ENCODE peak calls at places on chromosomes 11 and 22, in eight cellular contexts. Q, F, D, H, A, Y, V and L are unnamed samples.

GRCh38 chr11:68841718-68842426 is at the start of gene CPT1A:
- DNase-seq in Q (peak; percentile 87), F (peak; percentile 61), D (peak; percentile 88), H (no peak), A (peak; percentile 75), Y (peak; percentile 39), V (peak; percentile 40), L (peak; percentile 86)

GRCh38 chr11:109423114-109423859 is 1.3 kb downstream of the C11orf87 start:
- DNase-seq in Q (no peak), F (peak; percentile 39), D (no peak), H (no peak), A (peak; percentile 19), Y (peak; percentile 10), V (no peak), L (no peak)

GRCh38 chr22:22366478-22366988 is 121.9 kb downstream of the VPREB1 start:
- DNase-seq in Q (no peak), F (no peak), D (no peak), H (no peak), A (no peak), Y (no peak), V (no peak), L (no peak)

GRCh38 chr11:32259641-32260081 is 168.8 kb downstream of the RCN1 start:
- DNase-seq in Q (no peak), F (peak; percentile 78), D (no peak), H (no peak), A (peak; percentile 97), Y (no peak), V (no peak), L (no peak)

GRCh38 chr11:68271023-68271780 is 571 bp downstream of the C11orf24 start:
- DNase-seq in Q (no peak), F (peak; percentile 77), D (no peak), H (peak; percentile 18), A (peak; percentile 83), Y (peak; percentile 57), V (peak; percentile 25), L (peak; percentile 66)

GRCh38 chr22:20238567-20239062 is 29.5 kb downstream of the RTN4R start:
- DNase-seq in Q (no peak), F (no peak), D (no peak), H (no peak), A (peak; percentile 5), Y (peak; percentile 36), V (peak; percentile 53), L (peak; percentile 82)

GRCh38 chr11:128835741-128836410 is 31.2 kb downstream of the KCNJ1 start:
- DNase-seq in Q (no peak), F (no peak), D (no peak), H (no peak), A (peak; percentile 33), Y (no peak), V (no peak), L (peak; percentile 9)

GRCh38 chr11:69339041-69339733 is 45.2 kb downstream of the MYEOV start:
- DNase-seq in Q (peak; percentile 65), F (no peak), D (peak; percentile 45), H (no peak), A (no peak), Y (no peak), V (no peak), L (no peak)

GRCh38 chr11:107706531-107706930 is 5.3 kb downstream of the SLN start:
- DNase-seq in Q (no peak), F (peak; percentile 59), D (no peak), H (no peak), A (peak; percentile 66), Y (no peak), V (no peak), L (no peak)

GRCh38 chr11:68583047-68583446 is 101.3 kb upstream of the GAL start:
- DNase-seq in Q (no peak), F (peak; percentile 67), D (no peak), H (no peak), A (peak; percentile 64), Y (no peak), V (no peak), L (no peak)

GRCh38 chr11:22456993-22457748 is 119.0 kb downstream of the SLC17A6 start:
- DNase-seq in Q (no peak), F (no peak), D (no peak), H (no peak), A (no peak), Y (no peak), V (no peak), L (peak; percentile 69)

GRCh38 chr11:45162916-45163879 is 16.8 kb downstream of the PRDM11 start:
- DNase-seq in Q (no peak), F (no peak), D (peak; percentile 58), H (no peak), A (no peak), Y (no peak), V (no peak), L (no peak)

GRCh38 chr22:29149841-29150555 is 55.7 kb upstream of the EMID1 start:
- DNase-seq in Q (no peak), F (no peak), D (peak; percentile 58), H (no peak), A (no peak), Y (peak; percentile 46), V (no peak), L (no peak)

GRCh38 chr22:42966389-42966998 is 48.5 kb downstream of the PACSIN2 start:
- DNase-seq in Q (no peak), F (no peak), D (no peak), H (no peak), A (no peak), Y (no peak), V (no peak), L (no peak)

GRCh38 chr22:42969348-42969975 is 45.5 kb downstream of the PACSIN2 start:
- DNase-seq in Q (no peak), F (peak; percentile 71), D (no peak), H (no peak), A (peak; percentile 55), Y (no peak), V (no peak), L (no peak)

GRCh38 chr22:42970029-42970428 is 44.9 kb downstream of the PACSIN2 start:
- DNase-seq in Q (no peak), F (no peak), D (no peak), H (no peak), A (no peak), Y (no peak), V (no peak), L (peak; percentile 62)

GRCh38 chr22:42967005-42967404 is 47.9 kb downstream of the PACSIN2 start:
- DNase-seq in Q (no peak), F (no peak), D (no peak), H (no peak), A (no peak), Y (no peak), V (no peak), L (no peak)

GRCh38 chr22:42967933-42968332 is 47.0 kb downstream of the PACSIN2 start:
- DNase-seq in Q (no peak), F (no peak), D (peak; percentile 80), H (no peak), A (no peak), Y (no peak), V (no peak), L (no peak)
- TF ChIP-seq CTCF in Q (no peak), F (no peak), D (no peak), H (no peak), A (no peak), Y (no peak), V (no peak), L (no peak)

GRCh38 chr11:1389103-1389931 is 417 bp upstream of the BRSK2 start:
- DNase-seq in Q (peak; percentile 95), F (peak; percentile 95), D (peak; percentile 98), H (peak; percentile 81), A (peak; percentile 97), Y (peak; percentile 98), V (peak; percentile 97), L (peak; percentile 96)

GRCh38 chr11:1388763-1389102 is 1.0 kb upstream of the BRSK2 start:
- DNase-seq in Q (no peak), F (no peak), D (no peak), H (no peak), A (no peak), Y (no peak), V (no peak), L (no peak)

GRCh38 chr11:1389932-1390587 is at the start of gene BRSK2:
- DNase-seq in Q (no peak), F (no peak), D (no peak), H (no peak), A (no peak), Y (no peak), V (no peak), L (no peak)

GRCh38 chr11:1387521-1387920 is 2.2 kb upstream of the BRSK2 start:
- DNase-seq in Q (no peak), F (no peak), D (no peak), H (no peak), A (no peak), Y (no peak), V (no peak), L (no peak)

DNA sequence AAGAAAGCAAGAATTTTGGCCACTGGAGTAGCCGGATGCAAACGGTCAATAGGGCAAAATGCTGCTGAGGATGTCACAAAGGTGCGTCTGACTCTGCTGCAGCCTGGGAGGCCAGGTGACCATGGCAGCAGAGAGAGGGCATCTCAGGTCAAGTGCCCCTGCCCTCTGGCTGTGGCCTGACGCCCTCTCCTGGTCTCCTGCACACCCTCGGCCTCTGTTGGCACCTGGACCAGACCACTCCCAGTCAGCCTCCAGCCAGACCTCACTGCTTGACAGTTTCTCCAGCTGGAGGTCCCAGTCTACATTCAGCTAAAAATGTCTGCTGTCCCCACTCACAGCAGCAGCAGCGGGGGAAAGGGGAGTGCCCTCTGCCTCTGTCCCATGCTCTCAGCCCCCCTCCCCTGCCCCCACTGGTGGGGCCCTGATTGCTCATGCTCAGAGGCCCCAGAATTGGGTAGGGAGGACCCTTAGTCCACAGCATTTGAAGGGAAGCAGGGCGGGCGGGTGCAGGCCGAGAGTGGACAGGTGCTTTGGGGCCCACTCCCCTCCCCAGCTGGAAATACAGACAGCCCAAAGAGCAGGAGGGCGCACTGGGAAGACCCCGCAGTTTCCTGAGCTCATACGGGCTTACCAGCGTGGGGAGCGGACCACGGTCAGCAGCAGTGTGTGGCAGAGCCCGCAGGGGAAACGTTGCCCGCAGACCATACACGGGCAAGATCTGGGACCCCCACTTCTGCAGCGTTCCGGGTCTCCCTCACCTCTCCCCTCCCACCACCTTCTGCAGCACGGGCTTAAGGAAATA is 1.6 kb upstream of the BRSK2 start:
- DNase-seq in Q (no peak), F (no peak), D (no peak), H (no peak), A (no peak), Y (no peak), V (no peak), L (no peak)
- TF ChIP-seq CTCF in Q (no peak), F (no peak), D (no peak), H (no peak), A (no peak), Y (peak; percentile 4), V (no peak), L (no peak)

GRCh38 chr11:1422481-1422880 is 32.7 kb downstream of the BRSK2 start:
- DNase-seq in Q (no peak), F (no peak), D (no peak), H (no peak), A (peak; percentile 29), Y (no peak), V (no peak), L (no peak)
- TF ChIP-seq CTCF in Q (no peak), F (no peak), D (no peak), H (no peak), A (no peak), Y (no peak), V (peak; percentile 14), L (no peak)

DNA sequence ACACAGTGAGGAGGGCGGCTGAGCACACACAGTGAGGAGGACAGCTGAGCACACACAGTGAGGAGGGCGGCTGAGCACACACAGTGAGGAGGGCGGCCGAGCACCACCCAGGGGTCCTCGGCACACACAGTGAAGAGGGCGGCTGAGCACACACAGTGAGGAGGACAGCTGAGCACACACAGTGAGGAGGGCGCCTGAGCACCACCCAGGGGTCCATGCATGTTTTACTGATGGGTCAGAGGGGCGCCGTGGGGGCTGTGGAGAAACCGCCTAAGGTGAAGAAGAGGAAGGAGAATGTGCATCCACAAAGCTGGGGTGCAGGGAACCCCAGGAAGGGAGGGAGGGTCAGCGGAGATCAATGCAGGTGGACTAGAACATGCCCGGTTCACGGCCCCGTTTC is 461.8 kb downstream of the BRD1 start:
- DNase-seq in Q (peak; percentile 31), F (no peak), D (no peak), H (no peak), A (no peak), Y (no peak), V (no peak), L (no peak)
- TF ChIP-seq CTCF in Q (no peak), F (no peak), D (no peak), H (no peak), A (no peak), Y (no peak), V (no peak), L (no peak)